ENCODE peak calls at places on chromosomes 7 and 10, in ten cellular contexts. P is uterus, E is small intestine, W is MM.1S, B is tibial artery, O is lower lobe of right lung, H is body of pancreas, K is SJSA1, V is fibroblast of the aortic adventitia, D is GM06990. A is an unnamed sample.

GRCh38 chr7:100983451-100984187 is 14.3 kb downstream of the MUC12 start:
- DNase-seq in E (peak), K (no peak), H (no peak), W (no peak), B (no peak), V (peak), P (no peak), D (no peak), O (peak), A (peak)

GRCh38 chr10:50417906-50418697 is 166.8 kb upstream of the ASAH2 start:
- DNase-seq in E (peak), K (peak), H (peak), B (peak), P (peak), D (peak), O (peak), V (peak), W (no peak), A (peak)

GRCh38 chr10:21173433-21173963 is 276.4 kb upstream of the NEBL start:
- DNase-seq in P (no peak), E (no peak), O (peak), D (peak), K (no peak), H (peak), B (no peak), W (no peak), V (no peak), A (no peak)

GRCh38 chr7:74021546-74022320 is 6.2 kb upstream of the ELN start:
- DNase-seq in E (no peak), B (no peak), P (no peak), D (no peak), W (no peak), V (no peak), K (no peak), H (no peak), O (no peak), A (no peak)

GRCh38 chr7:139192014-139192706 is 38.9 kb upstream of the UBN2 start:
- DNase-seq in V (no peak), E (no peak), W (no peak), K (no peak), P (no peak), D (no peak), H (no peak), B (no peak), O (no peak), A (no peak)

GRCh38 chr7:24741691-24742639 is 15.3 kb downstream of the GSDME start:
- DNase-seq in O (no peak), D (no peak), P (peak), E (peak), W (no peak), B (peak), K (no peak), H (peak), V (peak), A (peak)

GRCh38 chr10:70893227-70894006 is 5.1 kb upstream of the PCBD1 start:
- DNase-seq in O (no peak), W (no peak), H (no peak), B (no peak), K (no peak), P (no peak), E (no peak), V (no peak), D (no peak), A (no peak)

GRCh38 chr10:130003787-130004613 is 39.9 kb upstream of the EBF3 start:
- DNase-seq in H (no peak), B (no peak), E (no peak), K (no peak), V (peak), W (no peak), O (no peak), P (no peak), D (no peak), A (no peak)

GRCh38 chr10:95229724-95230627 is 35.9 kb downstream of the ACSM6 start:
- DNase-seq in H (no peak), V (peak), P (no peak), W (no peak), E (no peak), B (no peak), O (no peak), K (peak), D (no peak), A (peak)

DNA sequence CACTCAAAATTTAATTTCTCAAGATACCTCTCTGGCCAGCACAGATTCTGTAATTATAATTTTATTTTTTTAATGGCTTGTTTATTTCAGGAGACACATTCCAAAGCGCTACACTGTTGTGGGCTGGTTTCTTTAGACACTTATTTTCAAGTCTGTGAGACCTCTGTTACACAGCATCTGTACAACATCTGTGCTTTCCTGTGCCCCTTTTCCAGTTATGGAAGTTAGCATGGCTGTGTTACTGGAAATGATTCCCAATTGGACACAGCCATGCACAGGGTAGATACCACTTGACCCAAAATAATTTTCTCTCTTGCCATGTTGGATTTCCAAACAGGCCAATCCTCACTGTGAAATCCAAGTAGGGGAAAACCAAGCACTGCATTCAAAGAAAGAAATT is 172.3 kb upstream of the ADCY1 start:
- DNase-seq in W (no peak), D (no peak), H (no peak), P (no peak), E (no peak), V (no peak), B (no peak), K (no peak), O (no peak), A (peak)
- H3K4me3 ChIP-seq in W (no peak), D (no peak), H (no peak), P (no peak), E (no peak), V (no peak), B (no peak), K (no peak), O (no peak), A (no peak)

DNA sequence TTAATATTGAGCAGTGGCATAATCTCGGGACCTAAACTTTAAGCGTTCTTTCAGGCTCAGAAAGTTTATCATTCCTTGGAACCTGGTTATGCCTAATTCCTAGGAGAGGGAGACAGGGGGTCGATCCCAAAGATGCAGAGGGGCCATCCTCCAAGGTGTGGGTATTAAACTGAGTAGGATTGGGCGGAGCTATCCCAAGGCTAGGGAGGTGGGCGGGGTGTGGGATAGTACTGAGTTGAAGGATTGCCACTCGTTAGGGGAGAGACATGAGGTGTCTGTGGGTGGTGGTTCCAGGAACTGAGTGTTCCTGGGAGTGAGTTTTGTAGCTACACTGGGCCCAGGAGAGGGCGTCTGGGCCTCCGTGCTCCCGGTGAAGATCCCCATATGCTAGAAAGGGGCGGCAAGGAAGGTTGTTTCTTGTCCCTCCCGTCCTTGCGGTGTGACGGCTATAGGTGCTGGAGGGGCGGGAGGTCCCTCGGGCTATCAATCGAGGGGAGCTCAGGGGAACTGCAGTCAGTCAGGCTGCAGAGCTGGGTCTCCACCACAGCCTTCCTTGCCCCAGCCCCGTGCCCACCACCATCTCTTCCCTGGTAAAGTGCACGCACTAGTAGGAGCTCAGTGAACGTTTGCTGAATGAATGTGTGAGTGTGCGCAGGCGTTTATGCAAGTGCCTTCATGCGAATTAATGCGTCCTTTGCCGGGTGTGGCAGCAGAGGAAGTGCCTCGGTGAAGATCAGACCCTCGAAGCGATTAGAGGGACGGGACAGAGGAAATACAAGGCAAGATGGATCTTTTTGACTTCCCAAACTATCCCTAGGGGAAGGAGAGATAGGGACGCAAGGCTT is 3.0 kb upstream of the HMX2 start:
- DNase-seq in P (no peak), H (peak), D (no peak), O (no peak), E (no peak), W (no peak), B (no peak), V (no peak), K (no peak), A (no peak)
- H3K4me3 ChIP-seq in P (no peak), H (no peak), D (no peak), O (no peak), E (no peak), W (no peak), B (no peak), V (no peak), K (no peak), A (no peak)

DNA sequence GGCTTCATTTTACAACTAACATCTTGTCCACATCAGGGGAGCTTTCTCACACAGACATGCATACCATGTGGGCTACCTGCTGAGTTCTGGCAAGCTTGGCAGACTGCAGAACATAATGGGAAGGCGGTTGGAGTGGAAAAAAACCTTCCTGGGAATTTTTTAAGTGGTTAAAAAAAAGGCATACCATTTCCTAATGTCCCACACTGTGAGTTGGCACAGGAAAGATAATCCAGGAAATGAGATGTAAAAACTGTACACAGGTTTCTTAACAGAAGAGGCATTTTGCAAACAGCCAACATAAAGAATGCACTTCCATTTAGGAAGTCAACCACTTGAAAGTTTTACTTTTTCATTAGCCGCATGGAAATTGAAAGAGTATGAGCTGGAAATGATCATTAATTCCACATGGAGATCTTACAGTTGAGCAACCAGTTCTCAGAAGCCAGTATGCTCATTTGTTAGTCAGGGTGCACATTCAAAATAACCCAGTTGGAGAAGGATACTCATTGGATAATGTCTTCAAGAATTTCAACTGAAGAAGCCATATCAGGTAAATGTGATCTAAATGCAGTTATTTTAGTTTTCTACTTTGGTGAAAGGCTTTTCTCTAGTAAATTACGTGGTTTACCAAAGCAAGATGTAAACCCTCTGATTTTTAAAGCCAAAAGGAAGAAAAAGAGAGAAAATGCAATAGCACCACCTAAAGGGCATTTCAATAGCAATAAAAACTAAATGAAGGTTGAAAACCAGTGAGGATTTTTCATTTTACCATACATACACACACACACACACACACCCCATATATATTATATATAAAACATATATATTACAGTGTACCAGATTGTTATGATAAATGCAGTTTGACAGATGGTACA is 194.0 kb downstream of the TAX1BP1 start:
- DNase-seq in D (no peak), V (peak), K (no peak), H (no peak), P (no peak), O (no peak), B (no peak), E (no peak), W (no peak), A (peak)
- H3K4me3 ChIP-seq in D (no peak), V (no peak), K (no peak), H (no peak), P (no peak), O (no peak), B (no peak), E (no peak), W (no peak), A (no peak)

DNA sequence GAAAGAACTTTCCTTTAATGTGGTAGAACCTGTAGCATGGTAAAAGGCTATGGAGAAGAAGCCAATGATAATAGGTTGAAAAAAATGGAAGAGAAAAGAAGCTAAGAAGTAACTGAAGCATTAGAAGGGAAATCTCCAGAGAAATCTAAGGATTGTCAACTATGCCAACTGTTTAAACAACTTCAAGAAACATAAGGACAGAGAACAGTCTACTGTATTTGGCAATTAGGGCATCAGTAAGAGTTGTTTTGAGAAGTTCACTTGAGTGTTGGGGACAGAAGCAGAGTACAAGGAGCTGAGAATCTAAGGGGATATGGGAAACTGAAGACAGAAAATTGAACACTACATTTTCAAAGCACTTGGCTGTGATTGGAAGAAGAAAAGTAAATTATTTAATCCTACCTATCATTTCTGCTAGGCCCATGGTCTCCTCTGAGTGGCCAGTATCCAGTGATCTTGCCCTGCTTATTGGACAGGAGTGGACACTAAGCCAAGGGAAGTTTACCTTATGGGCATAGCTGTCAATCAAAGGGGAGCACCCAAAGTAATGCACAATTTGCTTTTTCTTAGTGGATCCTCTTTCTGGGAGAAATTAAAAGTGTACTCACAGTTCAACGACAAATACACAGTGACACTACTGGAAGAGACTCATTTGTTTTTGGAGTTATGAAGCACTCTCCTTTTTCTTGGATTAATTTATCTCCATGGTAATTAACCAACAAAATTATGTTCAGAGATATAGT is 56.5 kb upstream of the CCDC71L start:
- DNase-seq in H (no peak), E (no peak), P (no peak), B (no peak), V (no peak), W (no peak), D (no peak), K (peak), O (no peak), A (no peak)
- H3K4me3 ChIP-seq in H (no peak), E (no peak), P (no peak), B (no peak), V (no peak), W (peak), D (no peak), K (no peak), O (no peak), A (no peak)

GRCh38 chr7:105875505-105875904 is 894 bp downstream of the ATXN7L1 start:
- DNase-seq in K (no peak), P (no peak), V (peak), H (no peak), W (no peak), E (no peak), D (no peak), O (no peak), B (no peak), A (peak)
- H3K4me3 ChIP-seq in K (peak), P (peak), V (peak), H (peak), W (peak), E (peak), D (no peak), O (peak), B (peak), A (peak)

DNA sequence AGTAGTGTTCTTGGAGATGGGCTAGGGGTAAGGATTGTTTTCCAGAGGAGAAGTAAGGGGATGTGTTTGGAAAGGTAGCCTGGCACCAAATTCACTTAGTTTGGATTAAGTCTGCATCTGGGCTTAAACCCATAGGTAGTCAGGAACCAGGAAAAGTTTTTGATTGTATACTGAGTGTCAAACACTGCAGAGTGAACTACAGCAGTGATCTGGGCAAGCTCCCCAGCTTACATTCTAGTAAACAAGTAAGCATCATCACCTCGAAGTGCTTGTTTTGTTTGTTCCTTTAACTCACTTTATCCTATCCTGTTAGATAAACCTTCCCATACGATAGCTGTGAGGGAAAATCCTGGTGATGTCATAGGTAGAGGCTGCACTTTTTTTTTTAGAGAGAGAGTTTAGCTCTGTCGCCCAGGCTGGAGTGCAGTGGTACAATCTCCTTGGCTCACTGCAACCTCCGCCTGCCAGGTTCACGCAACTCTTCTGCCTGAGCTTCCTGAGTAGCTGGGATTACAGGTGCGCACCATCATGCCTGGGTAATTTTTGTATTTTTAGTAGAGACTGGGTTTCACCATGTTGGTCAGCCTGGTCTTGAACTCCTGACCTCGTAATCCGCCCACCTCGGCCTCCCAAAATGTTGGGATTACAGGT is 2.4 kb downstream of the RPS24 start:
- DNase-seq in D (no peak), W (no peak), O (no peak), P (no peak), K (no peak), B (no peak), V (no peak), H (no peak), E (no peak), A (no peak)
- H3K4me3 ChIP-seq in D (peak), W (peak), O (no peak), P (no peak), K (no peak), B (no peak), V (peak), H (no peak), E (no peak), A (peak)

GRCh38 chr10:117222552-117223412 is 18.1 kb upstream of the SLC18A2 start:
- DNase-seq in O (no peak), B (no peak), E (no peak), V (no peak), W (no peak), P (no peak), K (no peak), D (no peak), H (no peak), A (no peak)

GRCh38 chr10:117221156-117221711 is 19.7 kb upstream of the SLC18A2 start:
- DNase-seq in B (no peak), K (peak), D (no peak), O (no peak), W (no peak), V (peak), P (no peak), E (peak), H (no peak), A (peak)

GRCh38 chr10:117224881-117225280 is 16.0 kb upstream of the SLC18A2 start:
- DNase-seq in H (no peak), E (no peak), V (no peak), P (no peak), W (no peak), K (no peak), O (no peak), D (no peak), B (no peak), A (no peak)

GRCh38 chr10:117224036-117224430 is 16.9 kb upstream of the SLC18A2 start:
- DNase-seq in B (no peak), H (no peak), E (no peak), K (no peak), W (no peak), D (no peak), V (no peak), P (no peak), O (no peak), A (no peak)

DNA sequence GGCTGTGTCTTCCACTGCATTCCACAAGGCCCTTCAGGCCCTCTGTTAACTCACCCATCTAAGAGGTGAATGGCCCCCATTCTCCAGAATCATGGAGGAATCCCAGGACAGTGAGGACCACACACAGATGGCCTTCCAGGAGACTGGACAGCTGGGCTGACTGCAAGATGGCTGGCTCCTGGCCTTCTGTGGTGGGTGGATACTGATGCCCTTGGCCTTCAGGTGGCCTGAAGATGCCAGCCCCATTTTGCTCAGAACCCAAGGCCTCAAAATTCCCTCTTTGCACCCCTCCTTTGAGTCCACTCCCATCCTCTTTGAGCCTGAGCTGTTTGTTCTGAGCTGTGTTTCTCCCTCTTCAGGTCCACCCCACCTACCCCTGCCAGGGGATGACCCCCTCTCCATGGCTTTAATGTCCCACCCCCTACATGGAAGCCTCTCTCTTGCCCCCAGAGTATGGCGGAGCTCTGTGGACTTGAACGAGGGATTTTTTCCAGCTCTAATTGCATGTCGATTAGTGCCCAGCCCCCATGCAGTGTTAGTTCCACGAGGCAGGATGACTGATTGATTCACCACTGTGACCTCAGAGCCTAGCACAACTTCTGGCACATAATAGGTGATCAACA is 17.4 kb upstream of the SLC18A2 start:
- DNase-seq in D (no peak), W (no peak), H (no peak), K (no peak), E (no peak), P (no peak), V (no peak), O (no peak), B (no peak), A (no peak)
- H3K4me3 ChIP-seq in D (no peak), W (no peak), H (no peak), K (no peak), E (no peak), P (no peak), V (no peak), O (no peak), B (no peak), A (no peak)

GRCh38 chr10:124974131-124974530 is 32.2 kb downstream of the ZRANB1 start:
- DNase-seq in H (no peak), O (no peak), D (no peak), V (no peak), P (no peak), W (no peak), K (no peak), E (no peak), B (no peak), A (no peak)

GRCh38 chr10:124975977-124976514 is 34.1 kb downstream of the ZRANB1 start:
- DNase-seq in P (no peak), H (no peak), B (no peak), E (no peak), W (peak), K (no peak), D (no peak), O (no peak), V (no peak), A (no peak)

GRCh38 chr10:124977161-124977560 is 35.2 kb downstream of the ZRANB1 start:
- DNase-seq in O (no peak), W (no peak), K (no peak), V (no peak), E (no peak), D (no peak), H (no peak), P (no peak), B (no peak), A (no peak)

GRCh38 chr10:124978376-124978725 is 36.4 kb downstream of the ZRANB1 start:
- DNase-seq in P (no peak), V (no peak), O (no peak), H (no peak), W (no peak), E (no peak), D (no peak), B (no peak), K (no peak), A (no peak)

GRCh38 chr10:124977648-124978375 is 35.9 kb downstream of the ZRANB1 start:
- DNase-seq in O (no peak), E (no peak), P (no peak), W (no peak), B (no peak), D (no peak), K (no peak), V (no peak), H (no peak), A (peak)
- H3K4me3 ChIP-seq in O (no peak), E (no peak), P (no peak), W (no peak), B (no peak), D (no peak), K (no peak), V (no peak), H (no peak), A (no peak)

GRCh38 chr7:121077165-121077630 is 88.7 kb downstream of the CPED1 start:
- DNase-seq in B (no peak), E (no peak), H (no peak), K (no peak), D (no peak), P (no peak), O (no peak), V (no peak), W (no peak), A (no peak)
- H3K4me3 ChIP-seq in B (no peak), E (no peak), H (no peak), K (no peak), D (no peak), P (no peak), O (no peak), V (no peak), W (no peak), A (peak)